ENCODE peak calls at places on chromosomes 16 and 17, in seven cellular contexts. K is fibroblast of pulmonary artery, X is Peyer's patch, S is heart right ventricle, O is right atrium auricular region, F is ascending aorta, J is fibroblast of lung. C is an unnamed sample.

GRCh38 chr17:76011951-76012350 is 11.3 kb downstream of the CDK3 start:
- DNase-seq in O (no peak), F (no peak), X (no peak), S (no peak), J (no peak), K (no peak), C (no peak)

GRCh38 chr17:63827002-63827800 is at the start of the genes FTSJ3 and PSMC5:
- DNase-seq in X (peak; percentile 97), S (peak; percentile 97), O (peak; percentile 96), F (peak; percentile 78), J (peak; percentile 96), K (peak; percentile 96), C (peak; percentile 97)

GRCh38 chr17:57994436-57994835 is 6.4 kb upstream of the VEZF1 start:
- DNase-seq in K (no peak), S (no peak), O (no peak), J (no peak), F (no peak), X (no peak), C (no peak)

GRCh38 chr17:9406046-9406631 is 169.5 kb downstream of the STX8 start:
- DNase-seq in J (peak; percentile 37), X (no peak), F (no peak), O (no peak), S (no peak), K (no peak), C (no peak)

GRCh38 chr17:21539146-21539545 is 153.2 kb upstream of the KCNJ18 start:
- DNase-seq in F (no peak), X (no peak), O (no peak), J (peak; percentile 37), S (no peak), K (peak; percentile 26), C (no peak)

GRCh38 chr17:11852911-11853310 is 144.4 kb downstream of the ZNF18 start:
- DNase-seq in F (no peak), J (no peak), X (no peak), O (no peak), S (no peak), K (no peak), C (no peak)

GRCh38 chr16:78584991-78585390 is 485.5 kb downstream of the WWOX start:
- DNase-seq in O (no peak), K (no peak), X (no peak), S (no peak), F (no peak), J (no peak), C (no peak)

GRCh38 chr17:76537578-76538280 is at the start of gene CYGB:
- DNase-seq in K (peak; percentile 85), S (no peak), X (no peak), F (no peak), J (peak; percentile 68), O (no peak), C (peak; percentile 59)

GRCh38 chr17:1491406-1492248 is 859 bp downstream of the MYO1C start:
- DNase-seq in F (no peak), O (no peak), X (peak; percentile 83), S (peak; percentile 67), K (no peak), J (peak; percentile 38), C (peak; percentile 78)

GRCh38 chr17:56125830-56126819 is 27.1 kb upstream of the ANKFN1 start:
- DNase-seq in S (no peak), O (no peak), F (no peak), J (peak; percentile 68), X (no peak), K (peak; percentile 53), C (no peak)

GRCh38 chr17:45096141-45096540 is 35.0 kb downstream of the NMT1 start:
- DNase-seq in O (no peak), J (peak; percentile 48), S (no peak), F (no peak), K (peak; percentile 55), X (no peak), C (no peak)

GRCh38 chr16:82391690-82392089 is 221.7 kb upstream of the MPHOSPH6 start:
- DNase-seq in X (no peak), O (no peak), F (no peak), K (no peak), S (no peak), J (no peak), C (no peak)

GRCh38 chr16:82396509-82396908 is 226.5 kb upstream of the MPHOSPH6 start:
- DNase-seq in J (no peak), K (no peak), F (no peak), O (no peak), X (no peak), S (no peak), C (no peak)

DNA sequence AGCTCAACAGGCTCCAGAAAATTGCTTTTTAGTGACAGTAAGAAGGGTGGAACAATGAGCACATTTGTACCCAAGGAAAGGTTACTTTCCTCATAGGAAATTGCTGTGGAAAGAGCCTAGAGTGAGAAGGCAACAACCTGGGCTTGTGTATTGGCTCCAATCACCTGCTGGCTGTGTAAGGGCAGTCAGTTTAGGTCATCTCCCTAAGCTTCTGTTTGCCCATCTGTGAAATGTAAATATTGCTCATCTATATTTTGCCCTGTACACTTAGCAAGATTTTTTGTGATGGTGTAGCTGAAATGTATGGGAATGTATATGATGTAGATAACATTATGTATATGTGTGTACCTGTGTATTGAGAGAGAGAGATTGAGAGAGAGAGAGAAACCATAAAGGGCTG is 225.2 kb upstream of the MPHOSPH6 start:
- DNase-seq in F (no peak), O (no peak), K (no peak), J (no peak), S (no peak), X (no peak), C (no peak)
- TF ChIP-seq CTCF in F (no peak), O (no peak), K (no peak), J (no peak), S (no peak), X (no peak), C (no peak)

GRCh38 chr17:48625502-48626201 is 506 bp downstream of the HOXB9 start:
- DNase-seq in F (no peak), X (peak; percentile 84), K (no peak), O (no peak), S (no peak), J (no peak), C (no peak)

GRCh38 chr17:48627625-48628510 is 1.7 kb upstream of the HOXB9 start:
- DNase-seq in J (no peak), O (no peak), S (no peak), F (no peak), K (no peak), X (no peak), C (no peak)

GRCh38 chr17:48626202-48626469 is at the start of gene HOXB9:
- DNase-seq in F (no peak), S (no peak), J (no peak), X (no peak), O (no peak), K (no peak), C (no peak)

GRCh38 chr17:48626470-48627241 is 498 bp upstream of the HOXB9 start:
- DNase-seq in F (no peak), O (no peak), J (no peak), X (peak; percentile 80), K (peak; percentile 29), S (no peak), C (no peak)

GRCh38 chr17:48627242-48627597 is 1.1 kb upstream of the HOXB9 start:
- DNase-seq in K (no peak), J (no peak), O (no peak), F (no peak), X (no peak), S (no peak), C (no peak)
- H3K4me3 ChIP-seq in K (no peak overlapping the region), J (no peak overlapping the region), O (no peak overlapping the region), F (no peak overlapping the region), X (peak overlapping the region; percentile 55), S (no peak overlapping the region), C (no peak overlapping the region)

GRCh38 chr16:10577305-10578202 is 2.8 kb downstream of the EMP2 start:
- DNase-seq in S (peak; percentile 66), X (no peak), K (no peak), F (no peak), O (no peak), J (no peak), C (peak; percentile 58)

GRCh38 chr16:10581507-10581906 is 1.1 kb upstream of the EMP2 start:
- DNase-seq in F (no peak), J (peak; percentile 44), X (no peak), O (no peak), K (peak; percentile 34), S (no peak), C (no peak)

GRCh38 chr16:10579575-10579964 is 828 bp downstream of the EMP2 start:
- DNase-seq in S (no peak), K (no peak), J (no peak), X (no peak), F (no peak), O (no peak), C (no peak)

GRCh38 chr16:10578474-10579316 is 1.7 kb downstream of the EMP2 start:
- DNase-seq in J (no peak), X (peak; percentile 53), S (peak; percentile 44), K (no peak), F (no peak), O (no peak), C (peak; percentile 85)

GRCh38 chr16:10579965-10580918 is at the start of gene EMP2:
- DNase-seq in S (peak; percentile 86), X (peak; percentile 80), K (peak; percentile 63), O (peak; percentile 74), J (peak; percentile 61), F (peak; percentile 43), C (peak; percentile 87)
- TF ChIP-seq CTCF in S (peak; percentile 54), X (peak; percentile 66), K (peak; percentile 34), O (peak; percentile 82), J (peak; percentile 47), F (peak; percentile 54), C (peak; percentile 53)

GRCh38 chr16:3168706-3169105 is 19.3 kb upstream of the OR1F1 start:
- DNase-seq in F (no peak), O (no peak), K (no peak), S (no peak), J (no peak), X (no peak), C (no peak)

GRCh38 chr16:3164121-3164991 is 23.6 kb upstream of the OR1F1 start:
- DNase-seq in F (no peak), S (no peak), X (no peak), O (no peak), K (no peak), J (no peak), C (peak; percentile 37)

GRCh38 chr16:3161235-3162018 is 26.6 kb upstream of the OR1F1 start:
- DNase-seq in O (no peak), J (no peak), S (no peak), K (no peak), X (no peak), F (no peak), C (peak; percentile 30)

GRCh38 chr16:3166505-3166886 is 21.5 kb upstream of the OR1F1 start:
- DNase-seq in X (no peak), O (no peak), F (no peak), S (no peak), J (no peak), K (no peak), C (no peak)

DNA sequence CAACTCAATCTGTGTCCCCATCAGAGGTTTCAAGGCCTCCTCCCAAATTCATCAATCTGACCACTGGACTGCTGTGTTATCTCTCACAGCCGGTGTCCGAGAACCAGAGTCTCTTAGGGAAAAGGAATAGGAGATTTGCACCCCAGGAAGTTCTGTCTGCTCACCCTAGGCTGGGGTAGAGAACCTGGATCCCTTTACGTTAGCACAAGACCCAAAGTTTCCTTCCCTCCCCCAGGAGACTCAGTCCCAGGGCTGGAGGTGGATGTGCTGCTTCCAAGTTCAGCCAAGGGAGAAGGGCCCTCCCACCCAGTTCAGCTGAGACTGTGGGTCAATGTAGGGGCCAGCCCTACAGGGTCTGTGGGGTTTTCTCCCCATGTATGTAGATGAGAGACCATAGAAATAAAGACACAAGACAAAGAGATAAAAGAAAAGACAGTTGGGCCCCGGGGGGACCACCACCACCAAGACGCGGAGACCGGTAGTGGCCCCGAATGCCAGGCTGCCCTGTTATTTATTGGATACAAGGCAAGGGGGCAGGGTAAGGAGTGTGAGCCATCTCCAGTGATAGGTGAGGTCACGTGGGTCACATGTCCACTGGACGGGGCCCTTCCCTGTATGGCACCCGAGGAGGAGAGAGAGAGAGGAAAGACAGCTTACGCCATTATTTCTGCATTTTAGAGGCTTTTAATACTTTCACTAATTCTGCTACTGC is 22.7 kb upstream of the OR1F1 start:
- DNase-seq in J (no peak), O (no peak), X (no peak), K (no peak), F (no peak), S (no peak), C (peak; percentile 30)
- H3K4me3 ChIP-seq in J (no peak overlapping the region), O (no peak overlapping the region), X (peak overlapping the region; percentile 36), K (no peak overlapping the region), F (no peak overlapping the region), S (peak overlapping the region; percentile 31), C (peak overlapping the region; percentile 28)